ENCODE peak calls at places on chromosome 4, in eight cellular contexts. F is GM12878, W is sigmoid colon, B is tibial nerve, O is HepG2, V is A549, J is stomach, Q is transverse colon. H is an unnamed sample. For H3K4me1, the result is how much of the 10 kb centered on the place peaks cover.

GRCh38 chr4:25031077-25031606 is 396 bp upstream of the LGI2 start:
- DNase-seq in V (peak), J (no peak), F (no peak), Q (peak), B (no peak), W (peak), O (no peak), H (peak)

GRCh38 chr4:100786481-100786880 is 268.7 kb upstream of the EMCN start:
- DNase-seq in B (no peak), J (no peak), V (no peak), O (no peak), W (no peak), Q (no peak), F (no peak), H (no peak)

GRCh38 chr4:121717680-121718237 is 21.0 kb upstream of the ANXA5 start:
- DNase-seq in B (peak), V (no peak), W (no peak), Q (no peak), J (no peak), F (no peak), O (no peak), H (no peak)

GRCh38 chr4:138959421-138959820 is 56.2 kb upstream of the NOCT start:
- DNase-seq in F (no peak), O (no peak), V (no peak), B (no peak), W (no peak), J (no peak), Q (no peak), H (no peak)

GRCh38 chr4:56535915-56536314 is 30.3 kb downstream of the ARL9 start:
- DNase-seq in O (no peak), Q (no peak), W (no peak), V (no peak), J (no peak), F (no peak), B (no peak), H (no peak)

GRCh38 chr4:95549246-95550138 is 719 bp upstream of the UNC5C start:
- DNase-seq in B (peak), V (no peak), J (peak), Q (peak), F (peak), W (peak), O (no peak), H (peak)

GRCh38 chr4:19521151-19521550 is 730.6 kb upstream of the SLIT2 start:
- DNase-seq in W (no peak), Q (no peak), B (no peak), J (no peak), V (no peak), O (no peak), F (no peak), H (no peak)

GRCh38 chr4:23245196-23245595 is 552.5 kb downstream of the GBA3 start:
- DNase-seq in F (no peak), V (no peak), Q (no peak), J (no peak), O (no peak), W (no peak), B (no peak), H (no peak)

GRCh38 chr4:11650801-11651596 is 222.3 kb upstream of the HS3ST1 start:
- DNase-seq in F (no peak), B (no peak), O (no peak), Q (no peak), W (no peak), J (no peak), V (no peak), H (no peak)

GRCh38 chr4:152660526-152660925 is 19.3 kb downstream of the TMEM154 start:
- DNase-seq in Q (no peak), J (no peak), F (no peak), V (no peak), O (no peak), B (no peak), W (no peak), H (no peak)

GRCh38 chr4:140066031-140066930 is 87.7 kb downstream of the MAML3 start:
- DNase-seq in V (no peak), O (no peak), J (no peak), Q (no peak), F (no peak), W (no peak), B (no peak), H (no peak)

GRCh38 chr4:82785248-82786003 is 13.2 kb downstream of the SCD5 start:
- DNase-seq in O (peak), W (no peak), V (peak), B (no peak), F (no peak), Q (no peak), J (no peak), H (no peak)

GRCh38 chr4:19266566-19266965 is 985.1 kb upstream of the SLIT2 start:
- DNase-seq in F (no peak), B (no peak), W (no peak), Q (no peak), J (no peak), O (no peak), V (no peak), H (no peak)

GRCh38 chr4:107736924-107737448 is 17.0 kb upstream of the PAPSS1 start:
- DNase-seq in F (no peak), W (no peak), J (no peak), O (peak), Q (peak), V (peak), B (no peak), H (no peak)

GRCh38 chr4:4269856-4270255 is 20.1 kb downstream of the LYAR start:
- DNase-seq in B (no peak), O (no peak), V (no peak), Q (no peak), J (no peak), W (no peak), F (no peak), H (peak)

GRCh38 chr4:40335508-40335860 is 351 bp downstream of the CHRNA9 start:
- DNase-seq in J (no peak), Q (no peak), V (no peak), F (no peak), O (no peak), B (no peak), W (no peak), H (no peak)

GRCh38 chr4:182928061-182928460 is 10.9 kb upstream of the DCTD start:
- DNase-seq in Q (no peak), O (no peak), B (no peak), J (no peak), F (no peak), V (no peak), W (no peak), H (no peak)

GRCh38 chr4:39655206-39655605 is 16.5 kb upstream of the SMIM14 start:
- DNase-seq in V (no peak), O (no peak), W (no peak), B (no peak), J (no peak), F (no peak), Q (no peak), H (no peak)

GRCh38 chr4:83639849-83640493 is 104.1 kb downstream of the GPAT3 start:
- DNase-seq in O (peak), J (peak), F (peak), V (peak), W (no peak), B (peak), Q (peak), H (no peak)

GRCh38 chr4:103032575-103032974 is 13.1 kb upstream of the SLC9B1 start:
- DNase-seq in F (no peak), Q (peak), W (no peak), B (no peak), O (peak), V (no peak), J (no peak), H (no peak)

GRCh38 chr4:20679946-20680345 is 20.3 kb upstream of the PACRGL start:
- DNase-seq in Q (no peak), O (no peak), V (no peak), F (no peak), J (no peak), W (no peak), B (no peak), H (no peak)

GRCh38 chr4:42786350-42787070 is 106.0 kb upstream of the GRXCR1 start:
- DNase-seq in V (no peak), J (no peak), F (no peak), W (no peak), B (no peak), Q (no peak), O (no peak), H (peak)

GRCh38 chr4:79466621-79467020 is 58.6 kb upstream of the GK2 start:
- DNase-seq in O (no peak), F (no peak), V (no peak), J (no peak), W (no peak), Q (no peak), B (no peak), H (no peak)

GRCh38 chr4:153393397-153393796 is 48.9 kb downstream of the MND1 start:
- DNase-seq in O (no peak), W (peak), F (no peak), V (no peak), J (no peak), B (no peak), Q (no peak), H (no peak)

DNA sequence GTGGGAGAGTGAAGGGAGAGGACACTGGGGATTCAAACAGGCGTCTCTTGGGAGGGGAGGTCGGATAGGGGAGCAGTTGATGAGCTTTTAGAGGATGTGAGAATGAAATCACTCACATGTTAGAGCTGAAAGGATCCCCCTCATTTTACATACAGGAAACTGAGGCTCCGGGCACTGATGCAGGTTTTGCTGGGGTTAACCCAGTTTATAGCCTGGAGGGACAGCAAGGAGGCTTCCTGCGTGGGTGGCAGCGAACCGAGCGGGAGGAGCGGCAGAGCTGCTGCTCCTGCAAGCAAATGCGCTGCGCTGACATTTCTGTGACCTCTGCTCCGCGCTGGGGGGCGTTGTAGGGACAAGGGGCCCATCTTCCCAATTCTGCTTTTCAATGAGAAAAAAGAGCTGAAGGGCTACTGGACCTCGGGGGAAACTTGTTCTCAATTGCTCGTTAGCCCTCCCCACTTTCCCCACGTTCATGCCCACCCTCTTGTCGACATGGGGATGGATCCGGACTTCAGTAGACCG is 1.1 kb upstream of the NEUROG2 start:
- DNase-seq in F (peak), W (no peak), J (no peak), B (no peak), V (no peak), O (no peak), Q (no peak), H (no peak)
- H3K4me1 ChIP-seq in F (under half), W (under half), J (half or more), B (under half), V (under half), O (under half), Q (under half), H (under half)

DNA sequence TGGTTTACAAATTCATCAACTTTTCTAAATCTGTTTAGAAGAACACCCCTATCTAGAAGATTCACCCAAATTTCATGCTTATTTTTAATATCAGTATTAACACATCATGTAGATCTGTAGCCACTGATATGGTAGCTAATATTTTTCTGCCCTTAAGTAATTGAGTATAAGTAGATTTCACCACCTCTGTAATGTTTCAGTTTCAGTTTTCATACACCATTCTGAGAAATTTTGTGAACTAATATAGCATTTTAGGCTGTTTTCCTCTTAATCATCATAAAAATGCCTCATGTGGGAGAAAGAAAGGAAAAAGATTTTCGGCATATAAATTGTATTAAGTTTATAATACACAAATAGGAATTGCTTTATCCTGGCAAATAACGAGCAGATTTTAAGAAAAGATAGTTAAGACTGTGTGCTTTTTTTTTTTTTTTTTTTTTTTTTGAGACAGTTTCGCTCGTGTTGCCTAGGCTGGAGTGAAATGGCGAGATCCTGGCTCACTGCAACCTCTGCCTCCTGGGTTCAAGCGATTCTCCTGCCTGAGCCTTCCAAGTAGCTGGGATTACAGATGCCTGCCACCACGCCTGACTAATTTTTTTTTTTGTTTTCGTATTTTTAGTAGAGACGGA is 21.4 kb upstream of the RBPJ start:
- DNase-seq in J (no peak), B (no peak), W (no peak), F (no peak), Q (no peak), O (no peak), V (no peak), H (no peak)
- TF ChIP-seq EP300 in J (no peak), B (no peak), W (no peak), F (no peak), Q (no peak), O (no peak), V (no peak), H (no peak)

GRCh38 chr4:8104491-8105302 is 53.9 kb downstream of the ABLIM2 start:
- DNase-seq in O (no peak), F (no peak), B (no peak), W (no peak), V (no peak), J (no peak), Q (no peak), H (no peak)
- H3K4me1 ChIP-seq in O (under half), F (under half), B (under half), W (under half), V (under half), J (under half), Q (under half), H (under half)

GRCh38 chr4:172838108-172838507 is 330.5 kb upstream of the GALNT7 start:
- DNase-seq in F (no peak), V (no peak), Q (no peak), J (no peak), W (no peak), O (no peak), B (no peak), H (no peak)
- TF ChIP-seq EP300 in F (no peak), V (no peak), Q (no peak), J (no peak), W (no peak), O (no peak), B (no peak), H (no peak)

GRCh38 chr4:7902826-7903225 is 36.8 kb downstream of the AFAP1 start:
- DNase-seq in J (no peak), V (no peak), Q (no peak), O (no peak), B (no peak), W (no peak), F (no peak), H (no peak)
- H3K4me1 ChIP-seq in J (half or more), V (half or more), Q (under half), O (under half), B (under half), W (under half), F (under half), H (under half)

GRCh38 chr4:10582966-10583365 is 101.6 kb downstream of the CLNK start:
- DNase-seq in W (no peak), O (no peak), V (no peak), J (no peak), Q (no peak), F (no peak), B (no peak), H (no peak)
- TF ChIP-seq EP300 in W (no peak), O (no peak), V (no peak), J (no peak), Q (no peak), F (no peak), B (no peak), H (no peak)

DNA sequence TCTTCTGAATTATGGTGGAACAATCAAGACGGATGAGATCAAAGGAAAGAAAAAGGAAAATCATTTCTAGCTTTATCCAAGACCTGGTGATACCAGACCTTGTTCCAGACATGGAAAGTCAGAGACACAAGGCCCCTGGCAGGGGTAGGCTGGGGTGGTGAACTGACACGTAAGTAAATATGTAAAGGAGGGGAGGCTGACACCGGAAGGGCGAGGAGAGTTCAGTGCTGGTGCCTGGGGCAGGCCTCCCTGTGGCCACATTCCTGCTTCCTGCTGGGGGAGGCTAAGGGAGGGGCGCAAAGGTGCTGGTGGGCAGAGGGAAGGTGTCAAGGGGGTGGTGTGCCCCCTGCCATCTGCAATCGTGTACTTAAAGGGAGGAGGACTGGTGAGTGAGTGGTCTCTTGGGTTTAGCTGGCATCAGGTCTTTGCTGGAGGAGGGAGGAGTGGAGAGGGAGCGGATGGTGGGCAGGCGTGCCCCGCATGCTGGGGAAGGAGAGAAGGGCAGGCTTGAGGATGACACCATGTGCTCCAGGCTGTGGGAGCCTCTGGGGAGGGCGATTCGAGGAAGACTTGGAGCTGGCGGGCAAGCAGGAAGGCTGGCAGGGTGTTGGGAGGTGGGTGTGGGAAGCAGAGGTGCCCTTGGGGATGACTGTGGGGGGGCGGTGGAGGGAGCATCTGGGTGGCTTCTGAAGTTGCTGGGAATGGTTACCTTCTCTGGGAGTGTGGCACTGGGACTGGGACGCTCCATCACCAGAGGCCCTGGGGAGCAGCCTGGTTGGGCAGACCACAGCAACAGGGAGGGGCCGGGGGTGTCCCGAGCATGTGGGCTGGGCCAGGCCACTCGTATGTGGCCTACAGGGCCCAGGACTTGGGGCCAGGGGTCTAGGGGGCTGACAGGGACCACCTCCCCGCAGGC is 30.6 kb upstream of the AFAP1 start:
- DNase-seq in V (no peak), O (peak), F (no peak), J (peak), W (no peak), B (no peak), Q (peak), H (no peak)
- H3K4me1 ChIP-seq in V (half or more), O (half or more), F (under half), J (under half), W (under half), B (under half), Q (half or more), H (under half)